ENCODE peak calls at places on chromosomes 7 and 10, in four cellular contexts. U is uterus, N is stomach, D is A549. J is an unnamed sample.

GRCh38 chr10:72736176-72736795 is 44.3 kb downstream of the MCU start:
- DNase-seq in U (no peak), N (no peak), D (peak; percentile 50), J (no peak)

GRCh38 chr7:43577485-43577951 is 5.4 kb upstream of the STK17A start:
- DNase-seq in U (no peak), N (no peak), D (peak; percentile 59), J (peak; percentile 95)

GRCh38 chr10:58791137-58791536 is 278.5 kb downstream of the BICC1 start:
- DNase-seq in U (no peak), N (no peak), D (no peak), J (no peak)

GRCh38 chr7:150846291-150847115 is 5.8 kb upstream of the AOC1 start:
- DNase-seq in U (no peak), N (no peak), D (no peak), J (no peak)

GRCh38 chr7:2013381-2014311 is 219.1 kb downstream of the MAD1L1 start:
- DNase-seq in U (no peak), N (no peak), D (no peak), J (no peak)

GRCh38 chr10:101466016-101466912 is 112.3 kb downstream of the BTRC start:
- DNase-seq in U (no peak), N (no peak), D (no peak), J (no peak)

GRCh38 chr10:30185916-30186315 is 126.5 kb upstream of the JCAD start:
- DNase-seq in U (no peak), N (no peak), D (no peak), J (no peak)

GRCh38 chr7:93399642-93400041 is 167.5 kb downstream of the VPS50 start:
- DNase-seq in U (no peak), N (no peak), D (no peak), J (no peak)

GRCh38 chr7:17131983-17132655 is 166.3 kb upstream of the AHR start:
- DNase-seq in U (no peak), N (no peak), D (no peak), J (no peak)

GRCh38 chr7:112192236-112193154 is 13.7 kb downstream of the DOCK4 start:
- DNase-seq in U (no peak), N (no peak), D (peak; percentile 29), J (no peak)

GRCh38 chr7:156192921-156193320 is 380.7 kb upstream of the SHH start:
- DNase-seq in U (no peak), N (no peak), D (peak; percentile 37), J (no peak)

GRCh38 chr10:11430421-11431275 is 180.8 kb downstream of the USP6NL start:
- DNase-seq in U (no peak), N (no peak), D (no peak), J (no peak)

GRCh38 chr10:72088879-72089585 is 681 bp upstream of the SPOCK2 start:
- DNase-seq in U (no peak), N (no peak), D (no peak), J (peak; percentile 19)

GRCh38 chr10:131312261-131312801 is 810 bp upstream of the TCERG1L start:
- DNase-seq in U (no peak), N (no peak), D (no peak), J (peak; percentile 12)

GRCh38 chr7:47449810-47450586 is 131.9 kb downstream of the TNS3 start:
- DNase-seq in U (no peak), N (no peak), D (no peak), J (no peak)

GRCh38 chr10:61608255-61609040 is 54.3 kb upstream of the CABCOCO1 start:
- DNase-seq in U (no peak), N (no peak), D (no peak), J (no peak)

GRCh38 chr7:133703547-133703946 is 423.6 kb upstream of the LRGUK start:
- DNase-seq in U (no peak), N (no peak), D (no peak), J (no peak)

GRCh38 chr7:26681819-26682418 is 182.5 kb downstream of the SKAP2 start:
- DNase-seq in U (no peak), N (no peak), D (peak; percentile 23), J (peak; percentile 13)

GRCh38 chr10:18144928-18145327 is 4.7 kb downstream of the CACNB2 start:
- DNase-seq in U (peak; percentile 50), N (no peak), D (no peak), J (no peak)

GRCh38 chr10:130192276-130192848 is 56.2 kb downstream of the GLRX3 start:
- DNase-seq in U (no peak), N (no peak), D (no peak), J (no peak)

GRCh38 chr10:92757066-92757716 is 67.4 kb downstream of the HHEX start:
- DNase-seq in U (peak; percentile 77), N (peak; percentile 70), D (peak; percentile 61), J (peak; percentile 89)

GRCh38 chr10:14326581-14326980 is 4.1 kb downstream of the FRMD4A start:
- DNase-seq in U (no peak), N (no peak), D (no peak), J (no peak)

GRCh38 chr10:48724127-48724526 is 39.5 kb downstream of the WDFY4 start:
- DNase-seq in U (no peak), N (no peak), D (no peak), J (no peak)

GRCh38 chr10:70396140-70396539 is 7.8 kb upstream of the EIF4EBP2 start:
- DNase-seq in U (no peak), N (no peak), D (no peak), J (no peak)

GRCh38 chr10:70391654-70392053 is 9.2 kb upstream of the LRRC20 start:
- DNase-seq in U (no peak), N (no peak), D (no peak), J (no peak)
- TF ChIP-seq POLR2A in U (no peak), N (no peak), D (no peak), J (no peak)

GRCh38 chr7:116671111-116671510 is 885 bp upstream of the MET start:
- DNase-seq in U (no peak), N (no peak), D (no peak), J (no peak)

GRCh38 chr7:116673504-116673865 is 1.5 kb downstream of the MET start:
- DNase-seq in U (no peak), N (no peak), D (no peak), J (no peak)

GRCh38 chr7:116672596-116673503 is 854 bp downstream of the MET start:
- DNase-seq in U (no peak), N (peak; percentile 34), D (peak; percentile 48), J (no peak)

GRCh38 chr7:116670409-116671036 is 1.5 kb upstream of the MET start:
- DNase-seq in U (no peak), N (no peak), D (no peak), J (no peak)

GRCh38 chr7:116671681-116672595 is at the start of gene MET:
- DNase-seq in U (peak; percentile 47), N (peak; percentile 84), D (peak; percentile 94), J (peak; percentile 55)
- TF ChIP-seq POLR2A in U (peak; percentile 33), N (no peak), D (peak; percentile 58), J (no peak)

GRCh38 chr7:37921340-37921805 is 933 bp downstream of the EPDR1 start:
- DNase-seq in U (peak; percentile 46), N (no peak), D (peak; percentile 76), J (peak; percentile 92)
- TF ChIP-seq POLR2A in U (no peak), N (no peak), D (peak; percentile 54), J (peak; percentile 81)

DNA sequence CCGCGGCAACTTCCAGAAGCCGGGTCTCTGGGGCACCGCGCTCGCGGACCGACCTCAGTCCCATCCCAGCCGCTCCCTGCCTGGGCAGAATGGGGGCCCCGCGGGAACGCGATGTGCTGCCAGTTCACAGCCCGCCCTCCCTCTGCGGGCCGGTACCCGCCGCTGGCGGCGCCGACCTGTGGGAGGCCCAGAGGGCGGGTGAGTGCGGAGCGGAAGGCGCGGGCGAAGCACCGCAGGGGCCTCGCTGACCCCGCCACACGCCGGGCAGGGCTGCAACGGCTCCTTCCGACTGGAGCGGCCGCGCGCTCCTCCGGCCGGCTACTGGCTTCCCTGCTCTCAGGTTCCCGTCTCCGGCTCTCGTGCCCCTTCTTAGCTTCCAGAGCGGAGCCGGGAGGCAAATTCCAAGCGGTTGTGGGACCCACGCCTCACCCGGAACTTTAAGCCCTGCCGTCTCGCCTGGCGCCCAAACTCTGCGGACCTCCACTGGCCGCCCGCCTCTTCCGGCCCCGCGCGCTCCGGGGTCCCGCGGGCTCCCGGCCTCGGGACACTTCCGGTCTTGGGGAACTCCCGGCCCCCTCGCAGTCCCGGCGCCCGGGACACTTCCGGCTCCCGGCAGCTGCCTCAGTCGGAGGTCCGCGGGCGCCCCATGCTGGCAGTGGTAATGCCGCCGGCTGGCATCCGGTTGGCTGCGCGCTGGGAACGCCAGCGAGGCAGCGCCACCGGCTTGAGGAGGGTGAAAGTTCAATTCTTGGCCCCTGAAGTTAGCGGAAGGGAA is at the start of gene CYREN:
- DNase-seq in U (peak; percentile 93), N (peak; percentile 96), D (peak; percentile 97), J (peak; percentile 96)
- TF ChIP-seq POLR2A in U (peak; percentile 69), N (peak; percentile 46), D (peak; percentile 46), J (peak; percentile 84)

J was measured in erythroblast.